ENCODE peak calls at places on chromosomes 6 and 20, in eight cellular contexts. V is GM12878, N is heart left ventricle, M is ovary, U is PC-3, X is right lobe of liver, K is stomach, T is cardiac muscle cell. R is an unnamed sample.

GRCh38 chr20:62925420-62926228 is 681 bp downstream of the DIDO1 start:
- DNase-seq in U (peak; percentile 35), N (no peak), M (peak; percentile 64), T (peak; percentile 21), K (peak; percentile 45), V (no peak), X (peak; percentile 66), R (no peak)

GRCh38 chr6:43970913-43971775 is 156.1 kb downstream of the MRPL14 start:
- DNase-seq in K (peak; percentile 91), X (peak; percentile 85), U (peak; percentile 82), T (no peak), V (no peak), N (peak; percentile 54), M (no peak), R (no peak)

GRCh38 chr6:124541601-124542000 is 420.6 kb upstream of the RNF217 start:
- DNase-seq in K (no peak), N (no peak), V (no peak), T (no peak), M (no peak), X (no peak), U (no peak), R (no peak)

GRCh38 chr6:130393306-130393705 is 27.5 kb downstream of the TMEM200A start:
- DNase-seq in M (no peak), U (no peak), N (no peak), T (no peak), K (no peak), V (no peak), X (no peak), R (no peak)

GRCh38 chr6:25202505-25202904 is 76.7 kb upstream of the CARMIL1 start:
- DNase-seq in K (no peak), T (peak; percentile 67), U (peak; percentile 45), X (no peak), M (no peak), N (no peak), V (no peak), R (peak; percentile 75)

GRCh38 chr20:33790571-33790970 is 20.6 kb upstream of the CHMP4B start:
- DNase-seq in U (no peak), T (no peak), N (no peak), X (no peak), M (no peak), V (no peak), K (peak; percentile 42), R (no peak)

GRCh38 chr6:126716826-126717514 is 377.1 kb downstream of the CENPW start:
- DNase-seq in T (no peak), M (no peak), V (no peak), N (no peak), X (no peak), U (peak; percentile 47), K (no peak), R (no peak)

GRCh38 chr6:101597711-101598110 is 204.2 kb downstream of the GRIK2 start:
- DNase-seq in M (no peak), T (peak; percentile 76), K (no peak), U (no peak), V (no peak), N (no peak), X (no peak), R (no peak)

GRCh38 chr6:30325873-30326445 is 768 bp upstream of the TRIM39 start:
- DNase-seq in M (no peak), X (no peak), V (peak; percentile 28), U (no peak), T (no peak), K (no peak), N (no peak), R (no peak)

GRCh38 chr6:46781478-46782378 is 11.5 kb upstream of the MEP1A start:
- DNase-seq in T (peak; percentile 76), M (peak; percentile 17), K (peak; percentile 45), X (no peak), N (peak; percentile 38), V (no peak), U (peak; percentile 87), R (peak; percentile 4)

GRCh38 chr6:108598316-108598863 is 37.7 kb downstream of the FOXO3 start:
- DNase-seq in M (no peak), K (no peak), N (no peak), U (no peak), X (no peak), T (peak; percentile 54), V (peak; percentile 87), R (no peak)

GRCh38 chr20:50721881-50722281 is 9.5 kb upstream of the PARD6B start:
- DNase-seq in U (no peak), T (no peak), V (no peak), X (no peak), M (no peak), N (peak; percentile 83), K (peak; percentile 31), R (no peak)

GRCh38 chr20:24469116-24470030 is at the start of gene SYNDIG1:
- DNase-seq in U (no peak), V (no peak), N (peak; percentile 67), X (no peak), K (no peak), T (peak; percentile 6), M (peak; percentile 31), R (no peak)

GRCh38 chr6:12324741-12325140 is 34.6 kb downstream of the EDN1 start:
- DNase-seq in V (no peak), M (no peak), K (no peak), T (no peak), U (peak; percentile 37), N (no peak), X (no peak), R (no peak)

GRCh38 chr6:81820979-81821378 is 68.5 kb upstream of the TENT5A start:
- DNase-seq in N (no peak), T (no peak), V (peak; percentile 11), U (no peak), M (no peak), X (no peak), K (no peak), R (no peak)

GRCh38 chr6:18561006-18561750 is 174.0 kb downstream of the RNF144B start:
- DNase-seq in V (no peak), U (no peak), T (peak; percentile 52), M (no peak), X (no peak), N (peak; percentile 28), K (no peak), R (no peak)

GRCh38 chr20:63544958-63545516 is 2.5 kb downstream of the SRMS start:
- DNase-seq in N (no peak), X (no peak), T (no peak), U (peak; percentile 97), K (peak; percentile 43), M (no peak), V (no peak), R (no peak)

GRCh38 chr6:119799633-119800032 is 450.1 kb upstream of the MAN1A1 start:
- DNase-seq in T (no peak), V (no peak), N (no peak), K (no peak), M (no peak), X (no peak), U (no peak), R (no peak)

DNA sequence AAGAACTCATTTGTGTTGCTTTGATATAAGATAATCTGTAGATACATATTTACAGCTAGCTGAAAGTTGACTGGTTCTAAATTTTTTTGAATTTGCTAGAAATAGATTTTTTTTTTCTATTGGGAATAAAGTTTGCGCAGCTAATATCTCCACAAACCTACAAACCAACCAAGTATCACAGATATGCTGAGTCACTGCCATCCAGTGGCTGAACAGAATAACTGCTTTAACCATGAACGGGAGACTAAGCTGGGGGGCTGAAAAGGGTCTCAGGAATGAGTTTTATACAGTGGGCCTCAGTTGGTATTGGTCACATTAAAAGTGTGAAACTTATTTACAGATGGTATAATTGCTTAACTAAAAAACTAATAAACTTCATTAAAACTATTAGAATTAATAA is 326.7 kb upstream of the CNR1 start:
- DNase-seq in X (no peak), N (no peak), K (no peak), V (no peak), M (no peak), T (peak; percentile 53), U (peak; percentile 31), R (no peak)
- TF ChIP-seq CTCF in X (peak; percentile 53), N (peak; percentile 37), K (no peak), V (peak; percentile 15), M (no peak), T (peak; percentile 52), U (peak; percentile 69), R (peak; percentile 56)

DNA sequence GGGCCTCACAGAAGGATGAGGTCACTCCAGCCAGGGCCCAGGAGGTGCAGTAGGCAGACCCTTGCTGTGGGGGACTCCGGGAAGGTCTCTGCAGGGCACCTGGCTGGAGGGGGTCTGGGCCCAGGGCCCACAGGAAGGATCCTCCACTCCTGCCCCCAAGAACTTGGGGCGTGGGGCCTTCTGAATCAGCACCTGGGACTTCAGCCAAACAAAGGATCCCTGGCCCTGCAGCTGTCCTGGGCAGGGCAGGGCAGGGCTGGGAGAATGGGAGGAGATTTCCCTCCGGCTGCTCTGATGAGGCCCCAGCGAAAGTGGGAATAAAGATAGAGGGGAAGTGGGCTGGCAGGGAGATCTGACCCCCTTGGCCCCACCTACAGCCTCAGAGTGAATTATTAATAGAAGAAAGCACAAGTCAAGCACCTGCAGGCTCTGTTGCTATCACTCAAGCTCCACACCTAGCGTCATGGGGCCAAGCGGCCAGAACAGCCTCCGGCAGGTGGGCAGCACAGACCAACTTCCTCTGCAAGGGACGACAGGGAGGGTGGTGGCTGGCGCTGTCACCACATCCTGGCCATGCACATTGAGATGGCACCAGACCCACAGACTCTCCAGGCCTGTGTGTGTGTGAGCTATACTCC is 61.6 kb upstream of the MRPS10 start:
- DNase-seq in N (no peak), T (peak; percentile 54), M (peak; percentile 58), X (no peak), U (peak; percentile 79), V (no peak), K (no peak), R (no peak)
- H3K4me3 ChIP-seq in N (no peak overlapping the region), T (no peak overlapping the region), M (no peak overlapping the region), X (no peak overlapping the region), U (no peak overlapping the region), V (no peak overlapping the region), K (no peak overlapping the region), R (no peak overlapping the region)

DNA sequence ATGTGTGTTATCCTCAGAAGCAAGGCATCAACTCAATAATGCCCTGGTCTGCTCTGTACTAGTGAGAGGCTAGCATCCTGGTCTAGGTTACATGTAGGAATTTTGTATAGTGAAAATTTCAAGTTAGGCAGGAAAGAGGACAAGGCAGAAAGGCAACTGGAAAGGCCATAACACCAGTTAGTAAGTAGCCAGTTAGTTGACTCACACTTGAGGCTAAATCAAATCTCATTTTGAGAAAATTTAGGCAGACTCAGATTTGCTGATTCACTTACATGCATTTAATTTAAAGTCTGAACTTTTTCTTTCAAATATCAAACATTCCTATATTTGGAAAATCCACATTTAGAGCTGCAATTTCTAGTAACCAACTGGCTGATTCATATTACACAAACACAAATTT is 184.5 kb upstream of the TCF21 start:
- DNase-seq in T (no peak), K (no peak), M (no peak), N (no peak), X (no peak), V (no peak), U (no peak), R (no peak)
- H3K36me3 ChIP-seq in T (no peaks in the 10 kb centered on the region), K (no peaks in the 10 kb centered on the region), M (no peaks in the 10 kb centered on the region), N (no peaks in the 10 kb centered on the region), X (no peaks in the 10 kb centered on the region), V (no peaks in the 10 kb centered on the region), U (no peaks in the 10 kb centered on the region), R (no peaks in the 10 kb centered on the region)

DNA sequence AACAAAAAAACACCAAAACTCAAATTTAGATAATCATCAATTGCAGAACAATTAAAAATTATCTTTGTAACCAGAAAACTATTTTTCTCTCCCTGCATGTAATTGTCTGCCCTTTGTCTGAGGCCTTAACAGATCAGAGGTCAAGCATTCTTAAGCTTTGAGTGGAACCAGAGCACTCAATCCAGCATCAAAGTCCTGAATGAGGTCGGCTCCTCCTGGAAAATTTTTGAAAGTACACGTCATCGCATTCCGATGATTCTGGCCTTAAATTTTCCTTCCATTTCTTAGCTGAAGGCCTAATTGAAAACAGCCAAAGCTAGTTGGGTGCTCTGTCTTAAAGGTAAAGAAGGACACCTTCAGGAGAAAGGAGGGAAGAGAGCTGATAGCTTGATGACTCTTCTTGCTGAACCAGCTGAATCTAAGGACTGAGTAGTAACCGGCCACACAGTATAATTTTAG is 510.2 kb upstream of the SULF2 start:
- DNase-seq in U (peak; percentile 98), X (no peak), M (no peak), N (no peak), T (peak; percentile 97), K (no peak), V (no peak), R (peak; percentile 90)
- TF ChIP-seq CTCF in U (peak; percentile 83), X (no peak), M (peak; percentile 45), N (peak; percentile 30), T (peak; percentile 55), K (no peak), V (no peak), R (peak; percentile 50)

R was measured in BJ.